ENCODE peak calls at places on chromosomes 16 and 17, in nine cellular contexts. Z is pancreas, Y is fibroblast of the aortic adventitia, H is cardiac muscle cell, W is GM06990, V is keratinocyte, P is HCT116, G is H1, J is A549. X is an unnamed sample.

GRCh38 chr16:14238756-14239155 is 167.6 kb downstream of the MRTFB start:
- DNase-seq in Z (no peak), Y (no peak), H (no peak), W (no peak), V (no peak), P (no peak), G (no peak), J (no peak), X (no peak)

GRCh38 chr16:75697571-75697970 is 3.7 kb downstream of the DUXB start:
- DNase-seq in Z (no peak), Y (no peak), H (no peak), W (no peak), V (no peak), P (no peak), G (no peak), J (no peak), X (no peak)

GRCh38 chr17:14294876-14295275 is 6.0 kb upstream of the HS3ST3B1 start:
- DNase-seq in Z (no peak), Y (no peak), H (no peak), W (no peak), V (no peak), P (no peak), G (no peak), J (no peak), X (no peak)

GRCh38 chr16:46768809-46769208 is 20.7 kb upstream of the MYLK3 start:
- DNase-seq in Z (no peak), Y (no peak), H (no peak), W (no peak), V (no peak), P (no peak), G (no peak), J (no peak), X (no peak)

GRCh38 chr16:81738831-81739496 is 40.1 kb upstream of the PLCG2 start:
- DNase-seq in Z (no peak), Y (no peak), H (no peak), W (peak; percentile 81), V (no peak), P (no peak), G (no peak), J (no peak), X (no peak)

GRCh38 chr17:12789075-12789975 is at the start of gene ARHGAP44:
- DNase-seq in Z (peak; percentile 87), Y (peak; percentile 47), H (peak; percentile 76), W (peak; percentile 72), V (no peak), P (peak; percentile 46), G (peak; percentile 46), J (peak; percentile 77), X (peak; percentile 12)

GRCh38 chr17:61878984-61879612 is 15.8 kb upstream of the BRIP1 start:
- DNase-seq in Z (no peak), Y (no peak), H (peak; percentile 11), W (no peak), V (no peak), P (no peak), G (no peak), J (no peak), X (no peak)

GRCh38 chr17:66952031-66952524 is 12.4 kb upstream of the CACNG4 start:
- DNase-seq in Z (no peak), Y (no peak), H (peak; percentile 63), W (no peak), V (peak; percentile 97), P (peak; percentile 99), G (peak; percentile 83), J (peak; percentile 92), X (peak; percentile 95)

GRCh38 chr17:65027305-65027704 is 29.2 kb downstream of the GNA13 start:
- DNase-seq in Z (no peak), Y (peak; percentile 72), H (peak; percentile 81), W (peak; percentile 64), V (peak; percentile 32), P (peak; percentile 65), G (peak; percentile 17), J (peak; percentile 74), X (peak; percentile 15)

GRCh38 chr17:6427284-6427781 is 7.6 kb downstream of the AIPL1 start:
- DNase-seq in Z (no peak), Y (peak; percentile 34), H (peak; percentile 41), W (no peak), V (no peak), P (no peak), G (no peak), J (no peak), X (no peak)

GRCh38 chr17:7019839-7020519 is 2.9 kb upstream of the BCL6B start:
- DNase-seq in Z (no peak), Y (peak; percentile 62), H (peak; percentile 76), W (no peak), V (no peak), P (no peak), G (no peak), J (peak; percentile 77), X (no peak)

GRCh38 chr16:67483150-67483549 is at the start of gene AGRP:
- DNase-seq in Z (no peak), Y (no peak), H (no peak), W (no peak), V (no peak), P (no peak), G (no peak), J (no peak), X (no peak)

GRCh38 chr17:14304222-14304844 is 3.5 kb downstream of the HS3ST3B1 start:
- DNase-seq in Z (no peak), Y (peak; percentile 50), H (no peak), W (no peak), V (no peak), P (no peak), G (no peak), J (no peak), X (no peak)

GRCh38 chr16:88957887-88958577 is 19.0 kb downstream of the CBFA2T3 start:
- DNase-seq in Z (no peak), Y (no peak), H (no peak), W (no peak), V (no peak), P (no peak), G (no peak), J (no peak), X (no peak)

GRCh38 chr17:992933-993332 is 4.0 kb upstream of the TIMM22 start:
- DNase-seq in Z (peak; percentile 32), Y (no peak), H (no peak), W (no peak), V (no peak), P (no peak), G (no peak), J (no peak), X (no peak)

GRCh38 chr17:35539659-35540026 is 2.2 kb upstream of the SLFN12L start:
- DNase-seq in Z (no peak), Y (no peak), H (no peak), W (no peak), V (no peak), P (no peak), G (no peak), J (no peak), X (no peak)

GRCh38 chr16:12119562-12119961 is 143.0 kb downstream of the SNX29 start:
- DNase-seq in Z (no peak), Y (peak; percentile 47), H (no peak), W (no peak), V (peak; percentile 13), P (no peak), G (no peak), J (no peak), X (no peak)

GRCh38 chr17:46047398-46047797 is 48.3 kb downstream of the STH start:
- DNase-seq in Z (no peak), Y (no peak), H (no peak), W (no peak), V (no peak), P (no peak), G (no peak), J (no peak), X (no peak)

GRCh38 chr17:17144916-17145665 is 61.0 kb downstream of the PLD6 start:
- DNase-seq in Z (peak; percentile 39), Y (no peak), H (no peak), W (no peak), V (no peak), P (no peak), G (no peak), J (no peak), X (no peak)

GRCh38 chr17:17150450-17150804 is 55.7 kb downstream of the PLD6 start:
- DNase-seq in Z (no peak), Y (no peak), H (no peak), W (no peak), V (no peak), P (no peak), G (no peak), J (no peak), X (no peak)

GRCh38 chr17:17146791-17147406 is 59.2 kb downstream of the PLD6 start:
- DNase-seq in Z (peak; percentile 47), Y (no peak), H (no peak), W (no peak), V (no peak), P (peak; percentile 15), G (no peak), J (peak; percentile 66), X (no peak)

GRCh38 chr17:17149520-17150449 is 56.3 kb downstream of the PLD6 start:
- DNase-seq in Z (no peak), Y (no peak), H (no peak), W (no peak), V (no peak), P (no peak), G (no peak), J (no peak), X (no peak)

DNA sequence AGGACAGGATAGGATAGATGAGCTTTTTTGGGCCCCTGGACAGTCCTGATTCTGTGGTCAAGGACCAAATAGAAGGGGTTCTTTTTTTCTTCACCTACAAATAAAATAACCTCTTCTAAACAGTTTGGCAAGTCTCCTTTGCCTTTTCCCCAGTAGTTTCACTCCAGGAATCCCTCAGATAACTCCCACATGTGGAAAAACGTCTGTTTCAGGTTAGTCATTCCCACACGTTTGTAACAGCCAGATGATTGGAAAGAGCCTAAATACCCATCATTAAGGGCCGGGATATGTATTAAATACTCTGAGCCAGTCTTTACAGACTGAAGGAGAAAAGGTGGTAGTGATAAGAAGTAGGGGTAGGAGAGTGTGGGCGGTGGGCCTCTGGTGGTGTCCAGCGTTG is 58.3 kb downstream of the PLD6 start:
- DNase-seq in Z (no peak), Y (peak; percentile 36), H (peak; percentile 53), W (no peak), V (no peak), P (no peak), G (no peak), J (no peak), X (no peak)
- TF ChIP-seq CTCF in Z (no peak), Y (no peak), H (no peak), W (no peak), V (no peak), P (no peak), G (no peak), J (no peak), X (no peak)

GRCh38 chr16:53501216-53501859 is 1.7 kb downstream of the AKTIP start:
- DNase-seq in Z (no peak), Y (peak; percentile 20), H (no peak), W (no peak), V (no peak), P (no peak), G (no peak), J (no peak), X (no peak)
- H3K4me3 ChIP-seq in Z (no peak overlapping the region), Y (peak overlapping the region; percentile 88), H (peak overlapping the region; percentile 91), W (no peak overlapping the region), V (peak overlapping the region; percentile 84), P (peak overlapping the region; percentile 72), G (peak overlapping the region; percentile 1), J (peak overlapping the region; percentile 86), X (no peak overlapping the region)

GRCh38 chr16:3355589-3355988 is at the start of gene OR2C1:
- DNase-seq in Z (no peak), Y (no peak), H (no peak), W (no peak), V (no peak), P (no peak), G (no peak), J (no peak), X (no peak)
- TF ChIP-seq CTCF in Z (no peak), Y (no peak), H (no peak), W (no peak), V (no peak), P (no peak), G (no peak), J (no peak), X (no peak)

GRCh38 chr17:19717031-19717360 is 612 bp upstream of the SLC47A2 start:
- DNase-seq in Z (peak; percentile 37), Y (no peak), H (no peak), W (no peak), V (no peak), P (no peak), G (no peak), J (no peak), X (no peak)
- H3K4me3 ChIP-seq in Z (no peak overlapping the region), Y (no peak overlapping the region), H (no peak overlapping the region), W (no peak overlapping the region), V (no peak overlapping the region), P (no peak overlapping the region), G (no peak overlapping the region), J (no peak overlapping the region), X (no peak overlapping the region)

X was measured in retinal pigment epithelial cell.